ENCODE peak calls at places on chromosome 7, in five cellular contexts. One of them, this sample, is unnamed.

GRCh38 chr7:302054-302992 is 12.4 kb downstream of the FOXL3 start:
- DNase-seq in tibial artery: no peak
- DNase-seq in stimulated activated CD4-positive, alpha-beta T cell treated with anti-CD3 and anti-CD28 coated beads, TNF-alpha, amount 100 ng/mL, for 24 hours: no peak
- DNase-seq in GM23338: no peak
- DNase-seq in dorsolateral prefrontal cortex: no peak
- DNase-seq in this sample: no peak

GRCh38 chr7:22444181-22444966 is 55.6 kb downstream of the STEAP1B start:
- DNase-seq in dorsolateral prefrontal cortex: no peak
- DNase-seq in tibial artery: no peak
- DNase-seq in stimulated activated CD4-positive, alpha-beta T cell treated with anti-CD3 and anti-CD28 coated beads, TNF-alpha, amount 100 ng/mL, for 24 hours: no peak
- DNase-seq in GM23338: no peak
- DNase-seq in this sample: no peak

GRCh38 chr7:76155938-76156337 is 45.8 kb upstream of the SRRM3 start:
- DNase-seq in stimulated activated CD4-positive, alpha-beta T cell treated with anti-CD3 and anti-CD28 coated beads, TNF-alpha, amount 100 ng/mL, for 24 hours: no peak
- DNase-seq in dorsolateral prefrontal cortex: no peak
- DNase-seq in tibial artery: peak; percentile 72
- DNase-seq in GM23338: no peak
- DNase-seq in this sample: no peak

GRCh38 chr7:100000239-100000638 is 15.2 kb upstream of the ZKSCAN1 start:
- DNase-seq in GM23338: no peak
- DNase-seq in tibial artery: no peak
- DNase-seq in dorsolateral prefrontal cortex: no peak
- DNase-seq in stimulated activated CD4-positive, alpha-beta T cell treated with anti-CD3 and anti-CD28 coated beads, TNF-alpha, amount 100 ng/mL, for 24 hours: no peak
- DNase-seq in this sample: no peak

GRCh38 chr7:97460433-97460832 is 271.5 kb upstream of the TAC1 start:
- DNase-seq in GM23338: no peak
- DNase-seq in dorsolateral prefrontal cortex: no peak
- DNase-seq in tibial artery: no peak
- DNase-seq in stimulated activated CD4-positive, alpha-beta T cell treated with anti-CD3 and anti-CD28 coated beads, TNF-alpha, amount 100 ng/mL, for 24 hours: no peak
- DNase-seq in this sample: no peak

GRCh38 chr7:42010751-42011150 is 226.3 kb downstream of the GLI3 start:
- DNase-seq in dorsolateral prefrontal cortex: no peak
- DNase-seq in stimulated activated CD4-positive, alpha-beta T cell treated with anti-CD3 and anti-CD28 coated beads, TNF-alpha, amount 100 ng/mL, for 24 hours: no peak
- DNase-seq in tibial artery: no peak
- DNase-seq in GM23338: no peak
- DNase-seq in this sample: no peak

GRCh38 chr7:143892527-143893300 is 9.3 kb downstream of the TCAF1 start:
- DNase-seq in GM23338: peak; percentile 81
- DNase-seq in tibial artery: no peak
- DNase-seq in stimulated activated CD4-positive, alpha-beta T cell treated with anti-CD3 and anti-CD28 coated beads, TNF-alpha, amount 100 ng/mL, for 24 hours: no peak
- DNase-seq in dorsolateral prefrontal cortex: no peak
- DNase-seq in this sample: peak; percentile 66

GRCh38 chr7:44748948-44749731 is 493 bp downstream of the ZMIZ2 start:
- DNase-seq in dorsolateral prefrontal cortex: no peak
- DNase-seq in stimulated activated CD4-positive, alpha-beta T cell treated with anti-CD3 and anti-CD28 coated beads, TNF-alpha, amount 100 ng/mL, for 24 hours: no peak
- DNase-seq in GM23338: peak; percentile 36
- DNase-seq in tibial artery: no peak
- DNase-seq in this sample: peak; percentile 53

GRCh38 chr7:157097569-157097968 is 41.2 kb upstream of the UBE3C start:
- DNase-seq in stimulated activated CD4-positive, alpha-beta T cell treated with anti-CD3 and anti-CD28 coated beads, TNF-alpha, amount 100 ng/mL, for 24 hours: no peak
- DNase-seq in dorsolateral prefrontal cortex: no peak
- DNase-seq in tibial artery: no peak
- DNase-seq in GM23338: no peak
- DNase-seq in this sample: no peak

GRCh38 chr7:106026101-106026500 is 63.0 kb downstream of the CDHR3 start:
- DNase-seq in GM23338: no peak
- DNase-seq in tibial artery: no peak
- DNase-seq in stimulated activated CD4-positive, alpha-beta T cell treated with anti-CD3 and anti-CD28 coated beads, TNF-alpha, amount 100 ng/mL, for 24 hours: no peak
- DNase-seq in dorsolateral prefrontal cortex: peak; percentile 38
- DNase-seq in this sample: no peak